ENCODE peak calls at places on chromosomes 1 and 21, in six cellular contexts. Y is H1, N is breast epithelium, O is spleen, V is GM12878, S is K562. D is an unnamed sample.

GRCh38 chr1:218585565-218586184 is 240.5 kb downstream of the TGFB2 start:
- DNase-seq in N (no peak), Y (peak), S (no peak), V (no peak), O (no peak), D (no peak)

GRCh38 chr1:24540051-24540905 is 15.6 kb upstream of the NCMAP start:
- DNase-seq in N (no peak), Y (no peak), V (no peak), O (no peak), S (no peak), D (no peak)

GRCh38 chr1:26190373-26190987 is at the start of gene CATSPER4:
- DNase-seq in Y (peak), V (no peak), S (peak), N (no peak), O (no peak), D (no peak)

GRCh38 chr21:27519357-27519756 is 552.5 kb upstream of the ADAMTS5 start:
- DNase-seq in Y (no peak), O (no peak), N (no peak), V (no peak), S (no peak), D (no peak)

GRCh38 chr1:229943148-229943714 is 123.8 kb upstream of the GALNT2 start:
- DNase-seq in O (no peak), S (no peak), Y (no peak), V (no peak), N (no peak), D (no peak)

GRCh38 chr1:67677408-67677807 is 7.6 kb upstream of the GADD45A start:
- DNase-seq in V (no peak), O (no peak), N (no peak), S (peak), Y (no peak), D (no peak)

GRCh38 chr1:181097242-181097641 is 8.7 kb downstream of the IER5 start:
- DNase-seq in V (no peak), S (no peak), N (no peak), Y (no peak), O (no peak), D (no peak)

GRCh38 chr1:34162852-34163766 is 1.9 kb downstream of the CSMD2 start:
- DNase-seq in O (peak), Y (peak), V (no peak), N (no peak), S (peak), D (no peak)

GRCh38 chr1:154353460-154353904 is 28.2 kb downstream of the ATP8B2 start:
- DNase-seq in S (peak), O (no peak), Y (no peak), N (no peak), V (peak), D (no peak)

GRCh38 chr1:85062425-85063026 is 14.2 kb upstream of the MCOLN3 start:
- DNase-seq in N (no peak), Y (no peak), S (no peak), O (no peak), V (no peak), D (no peak)

GRCh38 chr1:31042656-31043055 is 22.9 kb downstream of the PUM1 start:
- DNase-seq in O (no peak), Y (no peak), V (no peak), N (no peak), S (no peak), D (no peak)

GRCh38 chr1:35857830-35858229 is 25.2 kb upstream of the AGO1 start:
- DNase-seq in Y (no peak), N (no peak), O (no peak), V (no peak), S (no peak), D (no peak)

GRCh38 chr1:231639819-231640218 is 13.2 kb downstream of the DISC1 start:
- DNase-seq in Y (no peak), V (no peak), N (no peak), O (no peak), S (no peak), D (no peak)

GRCh38 chr1:97482022-97482421 is 438.8 kb downstream of the DPYD start:
- DNase-seq in Y (no peak), N (no peak), S (no peak), V (no peak), O (no peak), D (no peak)

GRCh38 chr1:6631058-6631457 is 6.4 kb downstream of the THAP3 start:
- DNase-seq in Y (no peak), O (no peak), V (no peak), S (no peak), N (no peak), D (no peak)

GRCh38 chr1:155984341-155984740 is 6.0 kb upstream of the ARHGEF2 start:
- DNase-seq in S (no peak), O (no peak), N (no peak), V (no peak), Y (peak), D (no peak)

GRCh38 chr1:220454155-220454777 is 73.7 kb upstream of the MARK1 start:
- DNase-seq in S (no peak), O (no peak), N (no peak), Y (no peak), V (no peak), D (no peak)

GRCh38 chr21:45870851-45871615 is 110.5 kb upstream of the COL6A1 start:
- DNase-seq in Y (no peak), N (peak), S (no peak), V (no peak), O (peak), D (no peak)

GRCh38 chr1:167629681-167630567 is at the start of gene RCSD1:
- DNase-seq in O (peak), Y (peak), S (peak), V (no peak), N (no peak), D (peak)

GRCh38 chr1:77230051-77230450 is 10.8 kb upstream of the PIGK start:
- DNase-seq in Y (no peak), S (no peak), V (no peak), N (no peak), O (no peak), D (no peak)

GRCh38 chr1:204992499-204992898 is 50.5 kb upstream of the CNTN2 start:
- DNase-seq in S (no peak), Y (no peak), V (no peak), O (peak), N (no peak), D (no peak)

GRCh38 chr1:246608616-246609376 is 42.5 kb downstream of the CNST start:
- DNase-seq in V (no peak), N (peak), Y (no peak), S (no peak), O (no peak), D (no peak)

GRCh38 chr1:9009438-9010366 is 16.5 kb downstream of the SLC2A7 start:
- DNase-seq in O (peak), N (no peak), Y (peak), V (no peak), S (peak), D (no peak)

GRCh38 chr1:235500971-235501540 is 3.2 kb downstream of the B3GALNT2 start:
- DNase-seq in V (no peak), S (no peak), Y (no peak), N (no peak), O (no peak), D (no peak)

GRCh38 chr1:29415156-29415830 is 179.0 kb downstream of the PTPRU start:
- DNase-seq in V (no peak), N (no peak), S (peak), Y (peak), O (no peak), D (no peak)

GRCh38 chr1:155892801-155893200 is 18.3 kb downstream of the RIT1 start:
- DNase-seq in S (no peak), N (no peak), O (no peak), V (no peak), Y (no peak), D (no peak)

GRCh38 chr1:113542221-113542701 is 151.9 kb downstream of the MAGI3 start:
- DNase-seq in V (no peak), N (no peak), O (no peak), Y (no peak), S (no peak), D (no peak)

GRCh38 chr1:160739098-160739511 is at the start of gene SLAMF7:
- DNase-seq in V (peak), Y (no peak), O (no peak), S (no peak), N (no peak), D (no peak)

GRCh38 chr1:72369358-72369757 is 87.0 kb upstream of the NEGR1 start:
- DNase-seq in O (no peak), S (no peak), Y (no peak), V (no peak), N (no peak), D (no peak)

GRCh38 chr1:155929057-155929456 is 5.2 kb downstream of the KHDC4 start:
- DNase-seq in V (no peak), S (no peak), O (no peak), N (no peak), Y (no peak), D (no peak)

GRCh38 chr21:46084041-46084561 is 13.8 kb upstream of the COL6A2 start:
- DNase-seq in O (peak), N (no peak), V (no peak), S (no peak), Y (no peak), D (peak)

GRCh38 chr1:71465093-71465492 is 384.3 kb upstream of the ZRANB2 start:
- DNase-seq in Y (no peak), S (no peak), O (no peak), V (no peak), N (no peak), D (no peak)

GRCh38 chr1:11397151-11397902 is 81.6 kb upstream of the DISP3 start:
- DNase-seq in O (peak), N (no peak), V (no peak), S (no peak), Y (no peak), D (no peak)

GRCh38 chr1:7956218-7957032 is 5.1 kb upstream of the PARK7 start:
- DNase-seq in N (no peak), V (no peak), O (no peak), S (no peak), Y (no peak), D (no peak)

GRCh38 chr1:167683226-167683625 is 38.6 kb upstream of the MPZL1 start:
- DNase-seq in Y (no peak), S (no peak), V (no peak), O (no peak), N (no peak), D (no peak)

GRCh38 chr1:66351474-66351873 is 182.5 kb upstream of the SGIP1 start:
- DNase-seq in N (no peak), Y (no peak), S (no peak), V (no peak), O (no peak), D (no peak)

GRCh38 chr1:172286629-172287076 is 133.8 kb upstream of the C1orf105 start:
- DNase-seq in V (no peak), O (no peak), S (no peak), N (no peak), Y (no peak), D (no peak)

GRCh38 chr21:44394733-44395132 is 41.3 kb downstream of the TRPM2 start:
- DNase-seq in V (no peak), N (no peak), O (no peak), Y (no peak), S (no peak), D (no peak)

DNA sequence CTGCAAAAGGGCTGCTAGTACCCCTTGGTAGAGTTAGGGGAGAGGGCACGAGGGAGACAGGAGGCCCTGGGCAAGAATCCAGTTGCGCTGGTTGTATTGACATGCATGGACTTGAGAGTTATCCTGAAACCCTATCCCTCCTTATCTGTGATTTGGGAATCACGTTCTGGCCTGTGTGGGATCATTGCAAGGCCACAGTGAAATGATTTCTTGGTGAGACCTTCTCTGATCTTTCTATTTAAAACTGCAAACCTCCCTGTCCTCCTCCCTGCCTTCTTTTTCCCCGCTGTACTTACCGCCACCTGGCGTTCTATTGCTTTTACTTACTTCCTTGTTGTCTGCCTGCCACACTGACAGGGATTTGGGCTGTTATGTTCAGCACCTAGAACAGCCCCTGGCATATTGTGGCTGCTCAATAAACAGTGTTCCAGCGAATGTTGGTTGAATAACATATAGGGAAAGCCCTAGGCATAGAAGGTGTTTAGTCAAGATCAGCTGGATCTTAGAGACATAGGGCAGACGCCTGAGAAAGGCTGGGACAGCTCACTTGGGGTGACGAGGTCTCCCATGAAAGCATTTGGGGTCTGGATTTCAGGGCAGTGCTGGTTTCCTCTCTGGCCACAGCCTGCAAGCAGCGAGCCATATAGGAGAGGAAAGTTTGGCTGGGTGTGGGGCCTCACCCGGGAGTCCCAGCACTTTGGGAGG is 25.6 kb downstream of the ALPL start:
- DNase-seq in V (no peak), S (peak), Y (no peak), O (no peak), N (no peak), D (no peak)
- TF ChIP-seq CTCF in V (peak), S (peak), Y (peak), O (no peak), N (peak), D (no peak)

DNA sequence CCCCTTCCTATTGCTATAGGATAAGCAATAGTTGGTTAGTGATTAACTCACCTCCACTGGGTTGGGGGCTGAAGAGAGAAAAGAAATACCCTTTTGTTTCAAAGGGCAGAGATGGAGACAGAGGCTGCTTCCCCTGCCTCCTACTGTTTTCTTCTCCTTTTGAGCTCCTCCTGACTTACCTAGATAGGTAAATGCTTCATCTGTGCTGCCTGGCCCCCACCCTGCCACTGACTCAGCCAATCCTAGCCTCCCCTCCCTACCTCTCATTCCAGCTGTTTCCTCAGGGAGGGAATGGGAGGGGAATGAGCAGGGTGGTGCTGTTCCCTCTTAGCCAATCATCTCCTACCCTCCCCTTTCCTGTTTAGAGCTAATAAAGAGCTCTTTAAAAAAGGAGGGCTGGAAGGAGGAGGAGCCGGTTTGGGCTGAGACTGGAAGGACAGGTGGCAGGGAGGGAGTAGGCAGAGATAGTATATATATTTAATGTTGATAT is at the start of gene C1orf116:
- DNase-seq in N (no peak), Y (peak), S (peak), O (no peak), V (no peak), D (no peak)
- TF ChIP-seq POLR2A in N (peak), Y (no peak), S (no peak), O (no peak), V (no peak), D (peak)

DNA sequence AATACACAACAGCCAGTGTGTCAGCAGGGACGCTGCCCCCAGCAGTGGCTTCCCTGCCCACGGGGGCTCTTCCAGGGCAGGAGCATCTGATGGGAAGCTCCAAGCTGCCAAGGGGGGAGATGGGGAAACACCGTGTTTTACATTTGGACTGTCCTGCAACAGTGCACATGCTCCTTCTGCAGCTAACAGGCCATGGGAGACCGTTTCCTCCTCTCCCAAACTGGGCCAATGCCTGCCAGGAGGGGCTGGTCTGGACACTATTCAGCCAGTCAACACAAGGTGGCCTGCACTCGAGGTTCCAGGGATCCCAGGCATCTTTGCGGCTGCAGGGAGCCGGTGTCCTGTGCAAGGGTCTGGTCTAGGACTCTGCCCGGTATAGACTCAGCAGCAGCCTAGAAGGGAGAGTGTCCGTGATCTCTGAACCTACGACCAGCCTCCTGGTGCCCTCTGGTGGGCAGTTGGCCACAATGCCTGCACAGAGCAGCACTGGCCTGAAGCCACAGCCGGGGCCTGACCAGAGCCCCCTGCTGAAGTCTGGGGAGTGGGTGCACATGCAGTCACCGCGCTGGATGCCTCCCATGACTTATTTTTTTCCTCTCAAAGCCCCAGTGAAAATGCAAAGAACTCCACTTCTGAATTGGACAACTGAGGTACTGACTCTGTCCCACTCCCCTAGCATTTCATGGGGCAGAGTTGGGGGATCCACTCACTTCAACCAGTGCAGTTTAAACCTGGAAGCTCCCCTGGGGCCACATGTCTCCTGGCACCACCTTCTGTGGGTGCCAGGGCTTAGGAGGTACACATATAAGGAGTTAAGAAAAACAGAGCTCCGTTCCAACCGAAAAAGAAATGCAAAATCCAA is 33.3 kb downstream of the RCC2 start:
- DNase-seq in N (peak), S (peak), Y (peak), V (no peak), O (peak), D (no peak)
- TF ChIP-seq POLR2AphosphoS5 in N (no peak), S (peak), Y (peak), V (peak), O (peak), D (no peak)

GRCh38 chr21:37642493-37642892 is 273.8 kb downstream of the KCNJ6 start:
- DNase-seq in S (peak), Y (no peak), V (no peak), O (no peak), N (no peak), D (no peak)
- TF ChIP-seq CTCF in S (peak), Y (peak), V (peak), O (no peak), N (no peak), D (no peak)

GRCh38 chr1:16145988-16146887 is 9.6 kb downstream of the EPHA2 start:
- DNase-seq in N (peak), V (no peak), O (no peak), S (peak), Y (peak), D (no peak)
- TF ChIP-seq POLR2A in N (no peak), V (no peak), O (no peak), S (peak), Y (no peak), D (no peak)

GRCh38 chr1:183461350-183461749 is 10.9 kb upstream of the SMG7 start:
- DNase-seq in S (no peak), N (no peak), O (no peak), V (no peak), Y (no peak), D (no peak)
- TF ChIP-seq POLR2AphosphoS5 in S (no peak), N (no peak), O (peak), V (no peak), Y (no peak), D (no peak)

GRCh38 chr1:94607398-94607797 is 65.8 kb upstream of the F3 start:
- DNase-seq in V (no peak), Y (no peak), N (no peak), O (no peak), S (no peak), D (no peak)
- TF ChIP-seq CTCF in V (no peak), Y (no peak), N (no peak), O (no peak), S (no peak), D (no peak)

DNA sequence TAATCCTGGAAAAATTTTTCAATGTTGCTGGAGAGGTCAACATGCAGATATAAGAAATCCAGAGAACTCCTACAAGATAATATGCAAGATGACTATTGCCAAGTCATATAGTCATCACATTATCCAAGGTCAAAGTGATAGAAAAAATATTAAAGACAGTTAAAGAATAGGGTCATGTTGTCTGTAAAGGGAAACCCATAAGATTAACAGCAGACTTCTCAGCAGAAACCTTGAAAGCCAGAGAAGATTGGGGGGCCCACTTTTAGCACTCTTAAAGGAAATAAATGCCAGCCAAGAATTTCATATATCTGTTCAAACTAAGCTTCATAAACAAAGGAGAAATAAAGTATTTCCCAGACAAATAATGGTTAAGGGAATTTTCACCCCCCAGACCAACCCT is 64.1 kb downstream of the PTGFR start:
- DNase-seq in O (no peak), V (no peak), S (no peak), N (no peak), Y (no peak), D (no peak)
- TF ChIP-seq POLR2A in O (no peak), V (no peak), S (no peak), N (no peak), Y (no peak), D (no peak)

D was measured in vagina.